ENCODE peak calls at places on chromosomes 12 and 14, in five cellular contexts. H is T-cell, C is psoas muscle, Z is EL, D is NCI-H748 treated with DMSO at 0.1 percent for 48 hours. J is an unnamed sample.

GRCh38 chr12:29895966-29896365 is 112.2 kb upstream of the TMTC1 start:
- DNase-seq in H (no peak), D (no peak), Z (no peak), C (no peak), J (no peak)

GRCh38 chr12:123533672-123534643 is at the start of gene RILPL1:
- DNase-seq in C (peak; percentile 75), H (peak; percentile 7), D (no peak), Z (peak; percentile 60), J (peak; percentile 45)

GRCh38 chr12:121212875-121213274 is 2.9 kb downstream of the P2RX4 start:
- DNase-seq in H (no peak), C (no peak), D (no peak), Z (no peak), J (no peak)

GRCh38 chr14:32230695-32231280 is 27.7 kb upstream of the RNU6-8 start:
- DNase-seq in D (no peak), C (no peak), Z (peak; percentile 87), H (no peak), J (no peak)

GRCh38 chr12:1912580-1913376 is 5.7 kb downstream of the CACNA2D4 start:
- DNase-seq in H (no peak), Z (peak; percentile 84), D (no peak), C (no peak), J (no peak)

GRCh38 chr14:103549361-103550311 is 12.8 kb downstream of the BAG5 start:
- DNase-seq in D (no peak), C (peak; percentile 62), H (no peak), Z (no peak), J (peak; percentile 91)

GRCh38 chr12:3187846-3188755 is 110.9 kb downstream of the TSPAN9 start:
- DNase-seq in H (no peak), Z (no peak), C (peak; percentile 48), D (no peak), J (peak; percentile 62)

GRCh38 chr14:103543721-103544626 is 15.0 kb downstream of the TRMT61A start:
- DNase-seq in H (no peak), C (peak; percentile 75), Z (no peak), D (no peak), J (peak; percentile 92)

GRCh38 chr12:34048714-34049113 is 26.4 kb downstream of the ALG10 start:
- DNase-seq in D (no peak), C (no peak), Z (no peak), H (no peak), J (no peak)

GRCh38 chr14:81382517-81383225 is 17.5 kb downstream of the STON2 start:
- DNase-seq in H (no peak), C (no peak), D (no peak), Z (no peak), J (no peak)

J was measured in G401.